ENCODE peak calls at places on chromosomes 1 and 21, in seven cellular contexts. J, Q, R, K, U, D and S are unnamed samples.

GRCh38 chr1:202702088-202702487 is 8.2 kb downstream of the SYT2 start:
- DNase-seq in J (no peak), Q (no peak), R (no peak), K (no peak), U (no peak), D (no peak), S (no peak)

GRCh38 chr1:115239148-115239820 is 98.8 kb downstream of the NGF start:
- DNase-seq in J (no peak), Q (no peak), R (no peak), K (no peak), U (no peak), D (no peak), S (no peak)

GRCh38 chr1:3898994-3899775 is 887 bp downstream of the C1orf174 start:
- DNase-seq in J (no peak), Q (no peak), R (no peak), K (no peak), U (no peak), D (no peak), S (no peak)

GRCh38 chr1:24193046-24193445 is 6.0 kb upstream of the IFNLR1 start:
- DNase-seq in J (no peak), Q (no peak), R (no peak), K (no peak), U (no peak), D (no peak), S (no peak)

GRCh38 chr1:36085686-36086526 is 2.0 kb downstream of the TEKT2 start:
- DNase-seq in J (no peak), Q (peak; percentile 18), R (no peak), K (no peak), U (no peak), D (no peak), S (no peak)

GRCh38 chr1:66542314-66542713 is 8.4 kb downstream of the SGIP1 start:
- DNase-seq in J (no peak), Q (no peak), R (peak; percentile 26), K (no peak), U (no peak), D (no peak), S (no peak)

GRCh38 chr1:219066631-219067349 is 106.9 kb upstream of the LYPLAL1 start:
- DNase-seq in J (no peak), Q (no peak), R (peak; percentile 54), K (no peak), U (no peak), D (no peak), S (no peak)

GRCh38 chr1:50278352-50278878 is 144.8 kb downstream of the DMRTA2 start:
- DNase-seq in J (no peak), Q (no peak), R (no peak), K (no peak), U (no peak), D (no peak), S (no peak)

GRCh38 chr1:119884700-119885099 is 11.6 kb downstream of the ADAM30 start:
- DNase-seq in J (no peak), Q (no peak), R (no peak), K (no peak), U (no peak), D (no peak), S (no peak)

GRCh38 chr1:30901798-30902652 is 6.5 kb downstream of the SDC3 start:
- DNase-seq in J (no peak), Q (peak; percentile 33), R (no peak), K (no peak), U (no peak), D (no peak), S (no peak)

GRCh38 chr1:175960169-175960568 is 216.8 kb upstream of the TNR start:
- DNase-seq in J (no peak), Q (no peak), R (no peak), K (no peak), U (no peak), D (no peak), S (no peak)

GRCh38 chr21:14740692-14741091 is 194.6 kb upstream of the SAMSN1 start:
- DNase-seq in J (no peak), Q (no peak), R (no peak), K (no peak), U (no peak), D (no peak), S (no peak)

GRCh38 chr1:24481843-24482610 is 20.6 kb upstream of the RCAN3 start:
- DNase-seq in J (no peak), Q (no peak), R (no peak), K (no peak), U (no peak), D (no peak), S (no peak)

GRCh38 chr21:38351176-38351959 is 94.6 kb downstream of the KCNJ15 start:
- DNase-seq in J (no peak), Q (no peak), R (no peak), K (no peak), U (no peak), D (no peak), S (no peak)

GRCh38 chr1:41672641-41673313 is 188.3 kb upstream of the EDN2 start:
- DNase-seq in J (no peak), Q (no peak), R (no peak), K (no peak), U (no peak), D (no peak), S (no peak)

GRCh38 chr1:234932506-234932905 is 196.1 kb downstream of the TOMM20 start:
- DNase-seq in J (no peak), Q (no peak), R (no peak), K (no peak), U (no peak), D (no peak), S (no peak)

GRCh38 chr1:117576236-117576635 is 29.6 kb upstream of the TENT5C start:
- DNase-seq in J (no peak), Q (no peak), R (no peak), K (no peak), U (no peak), D (no peak), S (no peak)

GRCh38 chr1:53458634-53459033 is 565 bp upstream of the DMRTB1 start:
- DNase-seq in J (no peak), Q (no peak), R (no peak), K (no peak), U (no peak), D (no peak), S (no peak)

GRCh38 chr1:221397606-221398005 is 344.3 kb downstream of the DUSP10 start:
- DNase-seq in J (no peak), Q (no peak), R (no peak), K (no peak), U (no peak), D (no peak), S (no peak)

GRCh38 chr21:37266515-37267221 is 466 bp downstream of the VPS26C start:
- DNase-seq in J (no peak), Q (peak; percentile 60), R (peak; percentile 63), K (no peak), U (no peak), D (peak; percentile 77), S (peak; percentile 61)

GRCh38 chr1:29413661-29414060 is 177.3 kb downstream of the PTPRU start:
- DNase-seq in J (no peak), Q (no peak), R (no peak), K (no peak), U (no peak), D (no peak), S (no peak)

GRCh38 chr1:10785855-10786638 is 10.4 kb downstream of the CASZ1 start:
- DNase-seq in J (no peak), Q (no peak), R (no peak), K (no peak), U (no peak), D (no peak), S (no peak)

GRCh38 chr1:76668046-76668445 is 199.2 kb upstream of the ST6GALNAC5 start:
- DNase-seq in J (no peak), Q (no peak), R (peak; percentile 26), K (peak; percentile 0), U (no peak), D (no peak), S (peak; percentile 63)

GRCh38 chr21:31222142-31222541 is 121.9 kb downstream of the TIAM1 start:
- DNase-seq in J (no peak), Q (no peak), R (no peak), K (no peak), U (no peak), D (no peak), S (no peak)

GRCh38 chr1:244211559-244211944 is 160.5 kb downstream of the ZBTB18 start:
- DNase-seq in J (no peak), Q (no peak), R (no peak), K (no peak), U (no peak), D (no peak), S (no peak)